ENCODE peak calls at places on chromosomes 11 and 22, in ten cellular contexts. L, Z, P, R, W, D, V, K, A and Q are unnamed samples.

GRCh38 chr11:86687083-86687799 is 14.8 kb upstream of the ME3 start:
- ATAC-seq in L (no peak), Z (no peak), P (no peak), R (peak; percentile 68), W (no peak), D (peak; percentile 70), V (no peak), K (no peak), A (peak; percentile 68), Q (no peak)

GRCh38 chr11:73249304-73249703 is 22.8 kb upstream of the P2RY6 start:
- ATAC-seq in L (no peak), Z (peak; percentile 31), P (peak; percentile 68), R (peak; percentile 66), W (no peak), D (peak; percentile 21), V (peak; percentile 43), K (peak; percentile 45), A (no peak), Q (no peak)

GRCh38 chr11:2310073-2310785 is 8.4 kb downstream of the TSPAN32 start:
- ATAC-seq in L (no peak), Z (no peak), P (no peak), R (no peak), W (no peak), D (no peak), V (no peak), K (no peak), A (no peak), Q (no peak)

GRCh38 chr11:86741489-86742435 is 58.6 kb upstream of the PRSS23 start:
- ATAC-seq in L (no peak), Z (no peak), P (no peak), R (no peak), W (peak; percentile 34), D (no peak), V (no peak), K (peak; percentile 34), A (no peak), Q (peak; percentile 62)

GRCh38 chr11:2561283-2562180 is 116.7 kb downstream of the KCNQ1 start:
- ATAC-seq in L (no peak), Z (no peak), P (no peak), R (no peak), W (peak; percentile 12), D (no peak), V (no peak), K (no peak), A (no peak), Q (no peak)

GRCh38 chr11:59191899-59192298 is 20.0 kb downstream of the DTX4 start:
- ATAC-seq in L (no peak), Z (no peak), P (no peak), R (no peak), W (no peak), D (no peak), V (no peak), K (peak; percentile 47), A (no peak), Q (no peak)

GRCh38 chr11:76119779-76120178 is 86.5 kb downstream of the WNT11 start:
- ATAC-seq in L (no peak), Z (no peak), P (no peak), R (no peak), W (no peak), D (no peak), V (no peak), K (peak; percentile 81), A (peak; percentile 88), Q (no peak)

GRCh38 chr11:134401825-134402809 is 9.9 kb downstream of the B3GAT1 start:
- ATAC-seq in L (no peak), Z (no peak), P (peak; percentile 77), R (peak; percentile 27), W (no peak), D (no peak), V (no peak), K (no peak), A (no peak), Q (no peak)

GRCh38 chr22:31639640-31640039 is 22.4 kb downstream of the PISD start:
- ATAC-seq in L (peak; percentile 68), Z (no peak), P (peak; percentile 44), R (peak; percentile 34), W (no peak), D (peak; percentile 45), V (peak; percentile 45), K (peak; percentile 77), A (no peak), Q (no peak)

GRCh38 chr22:29773233-29773632 is 6.1 kb downstream of the UQCR10 start:
- ATAC-seq in L (no peak), Z (no peak), P (no peak), R (no peak), W (no peak), D (no peak), V (no peak), K (peak; percentile 18), A (peak; percentile 46), Q (peak; percentile 72)

GRCh38 chr11:69259072-69259471 is 34.9 kb upstream of the MYEOV start:
- ATAC-seq in L (no peak), Z (no peak), P (no peak), R (no peak), W (no peak), D (no peak), V (no peak), K (peak; percentile 91), A (no peak), Q (no peak)

GRCh38 chr11:120068114-120068573 is 69.8 kb downstream of the TRIM29 start:
- ATAC-seq in L (no peak), Z (peak; percentile 29), P (no peak), R (peak; percentile 49), W (no peak), D (no peak), V (no peak), K (no peak), A (no peak), Q (peak; percentile 91)

GRCh38 chr11:67076202-67076601 is 19.6 kb downstream of the RHOD start:
- ATAC-seq in L (no peak), Z (no peak), P (no peak), R (no peak), W (no peak), D (no peak), V (no peak), K (no peak), A (no peak), Q (no peak)

GRCh38 chr22:46355369-46355995 is 20.0 kb downstream of the TRMU start:
- ATAC-seq in L (peak; percentile 51), Z (peak; percentile 88), P (peak; percentile 68), R (peak; percentile 67), W (no peak), D (peak; percentile 67), V (peak; percentile 54), K (peak; percentile 67), A (peak; percentile 32), Q (peak; percentile 79)

GRCh38 chr11:57200937-57201336 is 19.2 kb downstream of the LRRC55 start:
- ATAC-seq in L (no peak), Z (no peak), P (no peak), R (no peak), W (no peak), D (no peak), V (no peak), K (no peak), A (peak; percentile 7), Q (no peak)

GRCh38 chr11:122229611-122230386 is 113.8 kb upstream of the BLID start:
- ATAC-seq in L (no peak), Z (no peak), P (no peak), R (no peak), W (peak; percentile 13), D (no peak), V (no peak), K (no peak), A (peak; percentile 89), Q (no peak)

GRCh38 chr11:130609121-130610035 is 160.9 kb downstream of the ADAMTS15 start:
- ATAC-seq in L (no peak), Z (peak; percentile 90), P (no peak), R (no peak), W (peak; percentile 90), D (no peak), V (no peak), K (peak; percentile 40), A (peak; percentile 90), Q (no peak)

GRCh38 chr11:67442504-67443398 is 525 bp downstream of the CORO1B start:
- ATAC-seq in L (no peak), Z (peak; percentile 39), P (no peak), R (no peak), W (peak; percentile 1), D (no peak), V (no peak), K (peak; percentile 29), A (peak; percentile 1), Q (peak; percentile 10)

GRCh38 chr11:19959210-19959609 is 201.1 kb downstream of the DBX1 start:
- ATAC-seq in L (no peak), Z (no peak), P (no peak), R (no peak), W (no peak), D (no peak), V (no peak), K (no peak), A (no peak), Q (no peak)

GRCh38 chr11:94705419-94705818 is 62.7 kb upstream of the AMOTL1 start:
- ATAC-seq in L (no peak), Z (no peak), P (no peak), R (no peak), W (no peak), D (no peak), V (no peak), K (no peak), A (peak; percentile 85), Q (no peak)

GRCh38 chr11:88402784-88403183 is 65.2 kb upstream of the CTSC start:
- ATAC-seq in L (no peak), Z (no peak), P (no peak), R (no peak), W (no peak), D (no peak), V (no peak), K (no peak), A (no peak), Q (peak; percentile 8)

GRCh38 chr11:37306563-37306962 is 708.5 kb upstream of the RAG2 start:
- ATAC-seq in L (no peak), Z (no peak), P (no peak), R (no peak), W (no peak), D (no peak), V (no peak), K (no peak), A (no peak), Q (no peak)

GRCh38 chr22:38269466-38269865 is 3.3 kb downstream of the TMEM184B start:
- ATAC-seq in L (no peak), Z (no peak), P (no peak), R (no peak), W (no peak), D (no peak), V (no peak), K (no peak), A (no peak), Q (no peak)

GRCh38 chr22:39308614-39309363 is 10.6 kb downstream of the RPL3 start:
- ATAC-seq in L (no peak), Z (no peak), P (no peak), R (no peak), W (peak; percentile 75), D (no peak), V (no peak), K (no peak), A (peak; percentile 52), Q (peak; percentile 65)

GRCh38 chr11:8192896-8193209 is 24.0 kb upstream of the RIC3 start:
- ATAC-seq in L (no peak), Z (peak; percentile 78), P (no peak), R (no peak), W (peak; percentile 23), D (no peak), V (no peak), K (no peak), A (peak; percentile 49), Q (peak; percentile 62)